ENCODE peak calls at places on chromosomes 7 and 10, in four cellular contexts. I is mammary epithelial cell, U is ascending aorta, F is heart right ventricle. R is an unnamed sample. For H3K9me3, the result is how much of the 10 kb centered on the place peaks cover.

GRCh38 chr10:125878957-125879835 is 1.9 kb downstream of the DHX32 start:
- DNase-seq in I (peak), U (no peak), F (no peak), R (no peak)

GRCh38 chr7:98881561-98882315 is 3.4 kb downstream of the TRRAP start:
- DNase-seq in I (peak), F (no peak), U (no peak), R (no peak)

GRCh38 chr10:43336641-43337318 is 34.7 kb upstream of the FXYD4 start:
- DNase-seq in I (no peak), F (no peak), U (no peak), R (no peak)

GRCh38 chr10:111967547-111967946 is 216.0 kb downstream of the GPAM start:
- DNase-seq in U (no peak), I (no peak), F (no peak), R (no peak)

GRCh38 chr7:29835718-29836117 is 29.4 kb downstream of the WIPF3 start:
- DNase-seq in U (no peak), I (no peak), F (no peak), R (no peak)

GRCh38 chr7:55280031-55280454 is 85.1 kb upstream of the LANCL2 start:
- DNase-seq in F (no peak), U (peak), I (peak), R (peak)

GRCh38 chr7:124515431-124515830 is 250.2 kb downstream of the GPR37 start:
- DNase-seq in I (no peak), U (no peak), F (no peak), R (no peak)

GRCh38 chr7:131164025-131164899 is 163.4 kb upstream of the MKLN1 start:
- DNase-seq in U (no peak), F (no peak), I (peak), R (no peak)

GRCh38 chr10:30059209-30060107 is at the start of gene JCAD:
- DNase-seq in U (peak), I (peak), F (peak), R (peak)

GRCh38 chr10:326350-326749 is 191.1 kb downstream of the ZMYND11 start:
- DNase-seq in I (no peak), U (no peak), F (no peak), R (no peak)

GRCh38 chr7:151269511-151269910 is 21.0 kb upstream of the SMARCD3 start:
- DNase-seq in I (no peak), U (no peak), F (no peak), R (no peak)

GRCh38 chr7:55326079-55326847 is 38.9 kb upstream of the LANCL2 start:
- DNase-seq in F (no peak), I (no peak), U (no peak), R (no peak)

GRCh38 chr10:95728535-95728934 is 27.4 kb upstream of the ENTPD1 start:
- DNase-seq in U (no peak), I (peak), F (no peak), R (no peak)

GRCh38 chr7:82050134-82050533 is 280.3 kb upstream of the HGF start:
- DNase-seq in U (no peak), F (no peak), I (peak), R (no peak)

GRCh38 chr7:104956753-104957450 is 57.1 kb upstream of the KMT2E start:
- DNase-seq in F (no peak), U (no peak), I (peak), R (no peak)

GRCh38 chr7:30091431-30092386 is 43.1 kb upstream of the MTURN start:
- DNase-seq in F (no peak), I (peak), U (no peak), R (no peak)

GRCh38 chr10:121567569-121567968 is 30.7 kb downstream of the FGFR2 start:
- DNase-seq in F (no peak), U (no peak), I (no peak), R (no peak)

GRCh38 chr10:2985729-2986232 is 81.6 kb upstream of the PFKP start:
- DNase-seq in F (no peak), I (peak), U (no peak), R (no peak)

GRCh38 chr7:125057974-125058373 is 128.3 kb upstream of the POT1 start:
- DNase-seq in U (no peak), I (no peak), F (no peak), R (no peak)

GRCh38 chr7:18778594-18778993 is 283.0 kb downstream of the HDAC9 start:
- DNase-seq in U (no peak), I (no peak), F (no peak), R (no peak)

GRCh38 chr10:69847883-69848282 is 46.2 kb downstream of the COL13A1 start:
- DNase-seq in F (no peak), U (no peak), I (no peak), R (no peak)

GRCh38 chr7:24786941-24787340 is 29.7 kb upstream of the GSDME start:
- DNase-seq in U (peak), I (peak), F (no peak), R (no peak)

GRCh38 chr10:24438800-24439199 is 229.9 kb downstream of the KIAA1217 start:
- DNase-seq in F (no peak), I (no peak), U (no peak), R (no peak)

GRCh38 chr10:98273454-98273850 is 5.5 kb upstream of the LOXL4 start:
- DNase-seq in I (no peak), F (no peak), U (peak), R (no peak)

GRCh38 chr10:88731296-88731695 is 25.2 kb downstream of the LIPK start:
- DNase-seq in U (no peak), F (peak), I (no peak), R (no peak)

GRCh38 chr10:82691211-82691610 is 816.2 kb downstream of the NRG3 start:
- DNase-seq in U (no peak), F (no peak), I (no peak), R (no peak)

GRCh38 chr10:36354633-36355032 is 712.5 kb upstream of the FZD8 start:
- DNase-seq in I (no peak), U (no peak), F (no peak), R (no peak)

GRCh38 chr10:131350245-131350644 is 38.7 kb upstream of the TCERG1L start:
- DNase-seq in U (no peak), I (no peak), F (no peak), R (no peak)

GRCh38 chr10:131352765-131353290 is 41.3 kb upstream of the TCERG1L start:
- DNase-seq in U (no peak), I (no peak), F (no peak), R (no peak)

GRCh38 chr10:131356442-131356841 is 44.9 kb upstream of the TCERG1L start:
- DNase-seq in I (no peak), F (no peak), U (no peak), R (no peak)

GRCh38 chr10:131355116-131355515 is 43.6 kb upstream of the TCERG1L start:
- DNase-seq in I (no peak), U (no peak), F (no peak), R (no peak)

DNA sequence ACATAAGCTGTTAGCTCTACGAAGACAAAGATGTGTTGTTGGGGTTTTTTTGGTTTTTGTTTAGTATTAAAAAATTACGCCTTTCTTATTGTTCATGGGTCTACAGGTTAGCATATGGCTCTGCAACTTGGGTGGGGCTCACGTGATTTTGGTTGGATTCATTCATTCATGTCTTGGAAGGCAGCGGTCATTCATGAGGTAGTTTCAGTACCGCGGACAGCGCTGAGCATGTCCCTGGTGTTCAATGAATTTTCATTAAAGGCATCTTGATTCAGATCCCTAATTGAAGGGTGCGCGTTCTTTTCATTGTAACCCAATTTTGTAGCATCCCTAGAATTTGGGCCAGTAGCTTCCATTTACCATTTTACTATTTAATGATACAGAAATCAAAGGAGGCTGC is 42.9 kb upstream of the TCERG1L start:
- DNase-seq in U (no peak), I (no peak), F (no peak), R (no peak)
- H3K9me3 ChIP-seq in U (under half), I (under half), F (under half), R (under half)

GRCh38 chr7:64515330-64515729 is 47.5 kb downstream of the ZNF680 start:
- DNase-seq in I (peak), U (no peak), F (no peak), R (no peak)
- H3K9me3 ChIP-seq in I (under half), U (under half), F (half or more), R (under half)

GRCh38 chr7:16359201-16359600 is 62.1 kb downstream of the CRPPA start:
- DNase-seq in I (no peak), F (no peak), U (no peak), R (no peak)

GRCh38 chr7:16365952-16366351 is 55.4 kb downstream of the CRPPA start:
- DNase-seq in I (no peak), U (no peak), F (no peak), R (no peak)

GRCh38 chr7:16369851-16370250 is 51.5 kb downstream of the CRPPA start:
- DNase-seq in I (no peak), F (no peak), U (no peak), R (no peak)

GRCh38 chr7:16367115-16367514 is 54.2 kb downstream of the CRPPA start:
- DNase-seq in F (no peak), I (no peak), U (no peak), R (no peak)

DNA sequence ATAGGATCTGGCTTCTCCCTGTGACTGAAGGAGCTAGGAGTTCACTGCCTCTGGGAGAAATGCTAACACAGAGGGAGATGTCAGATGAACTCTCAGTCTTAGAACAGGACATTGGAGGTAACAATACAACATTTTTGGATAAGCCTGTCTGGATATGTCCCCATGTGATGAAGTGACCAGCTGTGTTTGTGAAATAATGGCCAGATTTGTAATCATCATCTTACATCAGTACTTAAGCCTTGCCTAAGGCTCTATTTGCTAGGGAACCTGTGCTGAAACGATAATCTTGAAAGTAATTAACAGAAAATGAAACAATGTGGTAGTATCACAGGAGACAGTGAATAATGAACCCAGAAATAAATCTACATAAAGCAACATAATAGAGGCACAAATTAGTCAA is 56.2 kb downstream of the CRPPA start:
- DNase-seq in I (peak), F (no peak), U (no peak), R (no peak)
- H3K9me3 ChIP-seq in I (under half), F (under half), U (under half), R (under half)

GRCh38 chr7:3575753-3576531 is 274.9 kb downstream of the SDK1 start:
- DNase-seq in I (no peak), U (no peak), F (no peak), R (no peak)
- H3K9me3 ChIP-seq in I (under half), U (under half), F (under half), R (under half)

DNA sequence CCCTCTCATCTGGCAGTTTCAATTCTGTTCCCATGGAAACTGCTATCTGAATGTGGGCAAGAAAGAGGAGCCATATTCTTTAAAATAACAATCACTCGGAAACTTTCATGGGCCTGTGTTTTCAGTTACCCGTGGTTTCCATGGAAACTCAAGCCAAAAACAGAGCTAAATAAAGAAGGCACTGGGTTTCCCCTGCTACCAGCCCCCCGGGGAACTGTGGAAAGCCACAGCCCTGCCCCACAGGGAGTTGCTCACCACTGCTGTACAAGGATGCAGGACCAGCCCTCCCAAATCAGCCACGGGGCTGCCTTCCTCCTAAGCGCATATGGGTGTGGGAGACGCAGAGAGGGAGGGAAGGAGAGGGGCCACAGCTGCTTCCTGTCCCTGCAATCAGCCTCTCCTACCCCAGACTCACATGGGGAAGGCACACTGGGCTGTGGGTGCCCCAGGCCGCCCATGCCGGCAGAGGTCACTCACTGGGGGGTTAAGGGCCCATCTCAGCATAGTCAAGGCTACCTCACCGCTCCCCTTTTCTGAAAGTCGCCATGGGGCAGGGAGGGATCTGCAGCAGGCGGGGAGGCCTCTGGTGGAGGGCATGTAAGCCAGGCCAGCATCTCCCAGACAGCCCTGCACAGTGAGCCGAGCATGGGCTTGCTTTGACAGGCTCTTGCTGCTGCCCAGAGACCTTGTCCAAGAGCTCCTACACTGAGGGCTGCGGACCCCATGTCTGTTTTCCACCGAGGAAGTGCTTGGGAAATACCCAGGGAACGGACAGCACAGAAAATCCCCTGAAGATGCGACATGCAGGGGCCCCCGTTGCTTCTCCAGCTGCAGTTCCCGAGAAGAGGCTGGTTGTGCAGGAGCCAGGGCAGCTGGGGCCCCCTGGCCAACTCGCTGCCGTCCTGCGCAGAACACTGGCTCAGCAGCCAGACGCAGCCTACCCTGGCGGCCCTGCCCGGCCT is 157.3 kb upstream of the PPP2R2D start:
- DNase-seq in I (no peak), F (no peak), U (peak), R (no peak)
- H3K9me3 ChIP-seq in I (under half), F (under half), U (under half), R (under half)

DNA sequence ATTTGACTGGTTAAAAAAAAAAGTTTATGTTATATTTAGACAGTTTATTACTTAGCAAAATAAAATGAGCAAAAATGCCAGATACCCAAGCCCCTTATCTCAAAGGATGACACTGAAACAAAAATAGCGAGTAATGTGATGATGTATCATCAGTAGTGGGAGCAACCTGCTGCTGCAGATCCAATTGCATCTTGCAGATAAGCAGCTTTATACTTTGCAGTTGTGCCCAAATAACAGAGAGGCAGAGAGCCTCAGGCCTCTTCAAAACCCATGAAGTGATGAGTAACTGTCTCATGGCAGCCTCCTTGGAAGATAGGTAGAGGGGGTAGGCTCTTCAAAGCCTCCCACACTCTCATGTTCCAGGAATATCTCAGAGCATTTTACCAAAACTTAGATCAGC is 468.2 kb upstream of the LRRTM3 start:
- DNase-seq in F (no peak), U (no peak), I (no peak), R (no peak)
- H3K9me3 ChIP-seq in F (under half), U (under half), I (under half), R (under half)

GRCh38 chr7:64874562-64875250 is 28.4 kb upstream of the ZNF273 start:
- DNase-seq in I (no peak), F (no peak), U (no peak), R (no peak)

GRCh38 chr7:64875258-64875657 is 27.8 kb upstream of the ZNF273 start:
- DNase-seq in F (no peak), I (no peak), U (no peak), R (no peak)

GRCh38 chr7:64873517-64873916 is 29.6 kb upstream of the ZNF273 start:
- DNase-seq in U (no peak), F (no peak), I (no peak), R (no peak)

GRCh38 chr7:64872809-64873500 is 30.1 kb upstream of the ZNF273 start:
- DNase-seq in F (no peak), U (no peak), I (no peak), R (no peak)

DNA sequence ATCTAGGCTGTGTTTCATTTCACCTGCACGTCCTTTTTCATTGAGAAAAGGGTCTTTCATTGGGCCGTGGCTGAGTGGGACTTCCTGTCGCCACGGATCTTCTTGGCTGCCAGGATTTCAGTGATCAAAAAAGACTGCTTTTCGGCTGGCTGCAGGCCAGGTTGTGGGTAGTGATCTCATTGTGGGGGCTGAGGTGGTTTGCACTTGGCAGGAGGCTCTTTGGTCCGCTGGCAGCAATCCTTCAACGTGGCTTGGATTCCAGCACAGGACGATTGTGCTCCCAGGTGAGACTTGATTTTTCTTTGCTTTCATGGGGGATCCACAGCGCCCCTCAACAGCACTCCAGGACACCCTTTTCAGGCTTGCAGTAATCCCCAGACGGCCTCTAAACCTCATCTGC is 29.0 kb upstream of the ZNF273 start:
- DNase-seq in F (no peak), I (peak), U (no peak), R (no peak)
- H3K9me3 ChIP-seq in F (under half), I (under half), U (under half), R (under half)